ENCODE peak calls at places on chromosomes 2 and 18, in six cellular contexts. U is SJCRH30, L is adrenal gland, P is mesendoderm, S is Peyer's patch, O is uterus. A is an unnamed sample.

GRCh38 chr18:59639136-59639535 is 58.1 kb downstream of the CCBE1 start:
- DNase-seq in L (no peak), P (no peak), O (no peak), S (no peak), U (no peak), A (no peak)

GRCh38 chr2:101278925-101279324 is 26.2 kb downstream of the CNOT11 start:
- DNase-seq in S (no peak), O (no peak), L (no peak), U (no peak), P (no peak), A (no peak)

GRCh38 chr18:36386150-36386920 is 88.8 kb downstream of the FHOD3 start:
- DNase-seq in O (no peak), P (no peak), L (no peak), S (no peak), U (no peak), A (no peak)

GRCh38 chr2:133651861-133652260 is 83.6 kb upstream of the NCKAP5 start:
- DNase-seq in L (no peak), U (no peak), O (no peak), S (no peak), P (no peak), A (no peak)

GRCh38 chr2:67945976-67946375 is 116.8 kb downstream of the C1D start:
- DNase-seq in O (no peak), P (no peak), S (no peak), U (no peak), L (no peak), A (no peak)

GRCh38 chr2:170101789-170102188 is 76.2 kb upstream of the MYO3B start:
- DNase-seq in P (no peak), O (no peak), S (no peak), L (no peak), U (no peak), A (no peak)

GRCh38 chr2:41806286-41806685 is 241.5 kb upstream of the PKDCC start:
- DNase-seq in P (no peak), S (no peak), L (no peak), O (no peak), U (no peak), A (no peak)

GRCh38 chr2:62660582-62661262 is 44.8 kb upstream of the EHBP1 start:
- DNase-seq in O (no peak), U (no peak), S (no peak), P (no peak), L (no peak), A (no peak)

GRCh38 chr18:61883547-61883946 is 9.3 kb downstream of the RNF152 start:
- DNase-seq in S (no peak), P (no peak), U (no peak), O (no peak), L (no peak), A (no peak)

GRCh38 chr18:47260138-47260923 is 8.9 kb upstream of the SKOR2 start:
- DNase-seq in L (peak; percentile 55), P (peak; percentile 83), U (no peak), S (no peak), O (no peak), A (peak; percentile 66)

GRCh38 chr2:240786871-240787311 is 33.1 kb downstream of the KIF1A start:
- DNase-seq in S (no peak), P (no peak), L (no peak), O (no peak), U (no peak), A (peak; percentile 39)

GRCh38 chr2:98923244-98923940 is 12.6 kb downstream of the CRACDL start:
- DNase-seq in S (no peak), U (no peak), P (no peak), O (no peak), L (no peak), A (no peak)

GRCh38 chr18:5294113-5294617 is 1.4 kb downstream of the ZBTB14 start:
- DNase-seq in P (no peak), U (peak; percentile 18), O (peak; percentile 52), L (peak; percentile 65), S (peak; percentile 86), A (peak; percentile 70)

GRCh38 chr2:82968381-82968780 is 1490.7 kb downstream of the SUCLG1 start:
- DNase-seq in S (no peak), U (no peak), P (no peak), O (no peak), L (no peak), A (no peak)

GRCh38 chr18:42298744-42299685 is 344.0 kb downstream of the PIK3C3 start:
- DNase-seq in P (peak; percentile 84), O (peak; percentile 76), U (peak; percentile 46), L (peak; percentile 87), S (peak; percentile 25), A (peak; percentile 58)

GRCh38 chr2:143230506-143231256 is 101.5 kb downstream of the ARHGAP15 start:
- DNase-seq in P (peak; percentile 8), U (no peak), O (no peak), S (no peak), L (no peak), A (no peak)

GRCh38 chr2:47509250-47509649 is 106.3 kb downstream of the MSH2 start:
- DNase-seq in S (no peak), P (no peak), O (no peak), U (no peak), L (no peak), A (no peak)

GRCh38 chr2:190841707-190842505 is 38.7 kb upstream of the GLS start:
- DNase-seq in P (no peak), U (no peak), L (peak; percentile 39), O (no peak), S (no peak), A (no peak)

GRCh38 chr2:180676520-180676919 is 303.9 kb upstream of the UBE2E3 start:
- DNase-seq in U (no peak), L (no peak), P (no peak), O (no peak), S (no peak), A (no peak)

GRCh38 chr18:3367491-3368091 is 82.4 kb upstream of the TGIF1 start:
- DNase-seq in L (no peak), U (no peak), O (no peak), S (no peak), P (no peak), A (no peak)

GRCh38 chr2:113024730-113025129 is 19.5 kb downstream of the IL36A start:
- DNase-seq in S (no peak), L (no peak), O (no peak), P (no peak), U (no peak), A (no peak)

GRCh38 chr2:113027691-113028090 is 22.4 kb downstream of the IL36A start:
- DNase-seq in P (no peak), S (no peak), O (no peak), U (no peak), L (no peak), A (no peak)

GRCh38 chr2:113032737-113033136 is 19.9 kb downstream of the IL36B start:
- DNase-seq in U (no peak), L (no peak), P (peak; percentile 4), S (no peak), O (no peak), A (no peak)

GRCh38 chr2:113025751-113026150 is 20.5 kb downstream of the IL36A start:
- DNase-seq in P (no peak), S (no peak), L (no peak), O (no peak), U (no peak), A (no peak)

GRCh38 chr2:113028112-113028511 is 22.9 kb downstream of the IL36A start:
- DNase-seq in O (no peak), S (no peak), L (no peak), U (no peak), P (no peak), A (no peak)
- H3K27me3 ChIP-seq in O (no peaks in the 10 kb centered on the region), S (no peaks in the 10 kb centered on the region), L (no peaks in the 10 kb centered on the region), U (peaks cover 11% of the 10 kb centered on the region), P (no peaks in the 10 kb centered on the region), A (no peaks in the 10 kb centered on the region)

GRCh38 chr2:73780242-73780582 is 309 bp upstream of the DUSP11 start:
- DNase-seq in S (no peak), L (no peak), O (no peak), U (no peak), P (no peak), A (no peak)
- H3K4me3 ChIP-seq in S (peak overlapping the region; percentile 85), L (no peak overlapping the region), O (peak overlapping the region; percentile 90), U (peak overlapping the region; percentile 79), P (no peak overlapping the region), A (peak overlapping the region; percentile 95)

DNA sequence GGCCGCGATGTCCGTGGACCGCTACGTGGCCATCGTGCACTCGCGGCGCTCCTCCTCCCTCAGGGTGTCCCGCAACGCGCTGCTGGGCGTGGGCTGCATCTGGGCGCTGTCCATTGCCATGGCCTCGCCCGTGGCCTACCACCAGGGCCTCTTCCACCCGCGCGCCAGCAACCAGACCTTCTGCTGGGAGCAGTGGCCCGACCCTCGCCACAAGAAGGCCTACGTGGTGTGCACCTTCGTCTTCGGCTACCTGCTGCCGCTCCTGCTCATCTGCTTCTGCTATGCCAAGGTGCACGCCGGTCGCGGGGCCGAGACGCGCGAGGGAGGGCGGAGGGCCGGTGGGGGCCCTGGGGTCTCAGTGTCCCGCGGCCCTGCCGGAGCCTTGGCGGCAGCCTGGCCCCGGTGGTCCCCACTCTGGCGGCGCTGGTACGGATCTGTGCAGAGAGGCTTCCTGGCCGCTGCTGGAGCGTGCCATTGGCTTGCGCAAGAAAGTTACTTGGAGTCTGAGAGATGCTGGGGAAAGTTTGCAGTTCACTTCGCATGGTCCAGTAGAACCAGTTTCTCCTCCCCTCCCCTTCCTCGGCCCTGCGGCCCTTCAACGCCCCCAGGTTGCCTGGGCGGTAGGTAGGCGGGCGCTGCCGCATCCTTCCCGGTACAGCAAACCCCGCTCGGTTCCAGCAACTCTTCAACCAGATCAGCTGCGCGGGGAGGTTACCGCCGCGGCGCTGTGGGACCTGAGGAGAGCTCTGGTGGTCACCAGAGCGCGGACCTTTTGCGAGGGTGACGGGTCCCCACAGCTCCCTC is 1.5 kb downstream of the GALR1 start:
- DNase-seq in S (no peak), L (no peak), U (no peak), O (no peak), P (peak; percentile 40), A (no peak)
- H3K27me3 ChIP-seq in S (peaks cover 21% of the 10 kb centered on the region), L (peaks cover 31% of the 10 kb centered on the region), U (no peaks in the 10 kb centered on the region), O (no peaks in the 10 kb centered on the region), P (peaks cover 31% of the 10 kb centered on the region), A (peaks cover 76% of the 10 kb centered on the region)

GRCh38 chr2:36965751-36966369 is 476 bp downstream of the STRN start:
- DNase-seq in P (peak; percentile 91), U (peak; percentile 67), S (peak; percentile 48), L (no peak), O (no peak), A (peak; percentile 62)

GRCh38 chr2:36963106-36963505 is 3.2 kb downstream of the STRN start:
- DNase-seq in S (no peak), O (no peak), P (peak; percentile 97), L (no peak), U (no peak), A (no peak)

GRCh38 chr2:36965196-36965595 is 1.1 kb downstream of the STRN start:
- DNase-seq in L (no peak), U (no peak), O (no peak), P (peak; percentile 33), S (no peak), A (no peak)

GRCh38 chr2:36963734-36964133 is 2.6 kb downstream of the STRN start:
- DNase-seq in S (no peak), U (no peak), L (no peak), O (no peak), P (no peak), A (no peak)

DNA sequence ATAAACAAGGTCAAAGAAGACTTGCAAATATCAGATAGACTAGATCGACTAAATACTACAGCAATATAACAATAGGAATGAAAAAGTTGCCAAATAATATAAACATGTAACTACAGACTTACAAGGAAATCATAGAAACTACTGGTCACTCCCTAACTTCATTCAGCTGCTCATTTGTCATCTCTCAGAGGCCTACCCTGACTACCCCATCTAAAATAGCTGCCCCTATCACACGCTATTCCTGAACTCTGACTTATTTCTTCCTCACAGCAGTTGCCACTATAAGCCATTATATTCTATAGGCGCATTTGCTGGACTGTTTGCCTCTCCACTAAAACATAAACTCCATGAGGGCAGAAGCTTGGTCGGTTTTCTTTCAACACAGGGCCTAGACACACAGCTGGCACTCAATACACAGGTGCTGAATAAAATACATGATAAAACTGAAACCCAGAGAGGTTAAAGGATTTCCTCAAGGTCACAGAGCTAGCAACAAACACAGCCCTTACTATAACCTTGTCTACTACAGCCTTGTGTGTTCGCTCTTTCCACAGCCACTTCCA is 1.8 kb downstream of the STRN start:
- DNase-seq in L (no peak), O (no peak), S (no peak), U (no peak), P (no peak), A (no peak)
- H3K4me3 ChIP-seq in L (no peak overlapping the region), O (no peak overlapping the region), S (no peak overlapping the region), U (peak overlapping the region; percentile 94), P (no peak overlapping the region), A (peak overlapping the region; percentile 97)